ENCODE peak calls at places on chromosome 15, in five cellular contexts. T is IMR-90; S is cardiac muscle cell; U is transverse colon; H is CD4-positive, alpha-beta T cell. B is an unnamed sample.

GRCh38 chr15:43105077-43105769 is 615 bp downstream of the UBR1 start:
- DNase-seq in T (peak), S (no peak), U (peak), H (no peak), B (no peak)

GRCh38 chr15:43529141-43529540 is 11.7 kb downstream of the MAP1A start:
- DNase-seq in T (no peak), S (no peak), U (no peak), H (no peak), B (no peak)

GRCh38 chr15:80609512-80609946 is 85.6 kb upstream of the ABHD17C start:
- DNase-seq in T (no peak), S (peak), U (no peak), H (no peak), B (no peak)

GRCh38 chr15:60727260-60727659 is 248.3 kb upstream of the ICE2 start:
- DNase-seq in T (no peak), S (no peak), U (no peak), H (no peak), B (no peak)

GRCh38 chr15:100247228-100248225 is 94.2 kb downstream of the ADAMTS17 start:
- DNase-seq in T (no peak), S (no peak), U (no peak), H (no peak), B (no peak)

GRCh38 chr15:62099171-62099601 is 32.4 kb downstream of the C2CD4A start:
- DNase-seq in T (peak), S (peak), U (no peak), H (no peak), B (no peak)

GRCh38 chr15:90203922-90204321 is 2.8 kb downstream of the SEMA4B start:
- DNase-seq in T (no peak), S (no peak), U (no peak), H (no peak), B (no peak)

GRCh38 chr15:69504352-69505040 is 51.9 kb downstream of the RPLP1 start:
- DNase-seq in T (no peak), S (no peak), U (no peak), H (no peak), B (no peak)

GRCh38 chr15:95624616-95625361 is 705.7 kb upstream of the NR2F2 start:
- DNase-seq in T (no peak), S (no peak), U (no peak), H (no peak), B (no peak)

GRCh38 chr15:86373147-86373546 is 293.5 kb downstream of the AGBL1 start:
- DNase-seq in T (no peak), S (no peak), U (no peak), H (no peak), B (no peak)

GRCh38 chr15:25693321-25694237 is 169.5 kb downstream of the ATP10A start:
- DNase-seq in T (peak), S (peak), U (no peak), H (no peak), B (no peak)

GRCh38 chr15:79310612-79310984 is 314 bp upstream of the TMED3 start:
- DNase-seq in T (peak), S (peak), U (no peak), H (no peak), B (no peak)

GRCh38 chr15:49084285-49084570 is 38.0 kb upstream of the SECISBP2L start:
- DNase-seq in T (no peak), S (no peak), U (no peak), H (no peak), B (no peak)

GRCh38 chr15:60721706-60722105 is 242.8 kb upstream of the ICE2 start:
- DNase-seq in T (peak), S (peak), U (no peak), H (no peak), B (no peak)

GRCh38 chr15:83695246-83695645 is 41.3 kb downstream of the ADAMTSL3 start:
- DNase-seq in T (peak), S (peak), U (no peak), H (no peak), B (no peak)

GRCh38 chr15:48596415-48596814 is 49.1 kb downstream of the FBN1 start:
- DNase-seq in T (no peak), S (peak), U (no peak), H (no peak), B (no peak)

GRCh38 chr15:40567111-40567510 is 2.0 kb upstream of the RPUSD2 start:
- DNase-seq in T (no peak), S (peak), U (no peak), H (no peak), B (no peak)
- TF ChIP-seq CTCF in T (peak), S (peak), U (no peak), H (no peak), B (no peak)

GRCh38 chr15:87961851-87962816 is 294.4 kb downstream of the NTRK3 start:
- DNase-seq in T (no peak), S (no peak), U (no peak), H (no peak), B (no peak)

GRCh38 chr15:87959658-87960057 is 296.9 kb downstream of the NTRK3 start:
- DNase-seq in T (no peak), S (no peak), U (no peak), H (no peak), B (no peak)

GRCh38 chr15:87955284-87955909 is 301.1 kb downstream of the NTRK3 start:
- DNase-seq in T (no peak), S (no peak), U (no peak), H (no peak), B (no peak)

GRCh38 chr15:87954783-87955182 is 301.8 kb downstream of the NTRK3 start:
- DNase-seq in T (no peak), S (no peak), U (no peak), H (no peak), B (no peak)

DNA sequence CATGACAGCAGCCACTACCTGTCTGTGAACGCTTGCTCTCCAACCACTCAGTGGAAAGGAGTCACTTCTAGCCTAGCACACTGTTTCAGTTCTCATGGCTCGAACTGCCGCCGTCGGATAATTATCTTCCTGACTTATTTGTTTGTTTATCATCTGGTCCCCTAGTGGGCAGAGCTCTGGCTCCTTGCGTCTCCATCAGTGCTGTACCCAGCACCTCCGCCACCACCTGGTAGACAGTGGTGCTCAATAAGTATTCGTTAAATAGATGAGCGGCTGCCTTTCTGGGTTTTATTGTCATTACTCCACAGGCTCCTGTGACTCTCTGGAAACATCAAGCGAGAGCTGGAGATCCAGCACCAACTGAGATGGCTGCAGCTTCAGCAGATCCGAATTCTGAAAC is 297.5 kb downstream of the NTRK3 start:
- DNase-seq in T (no peak), S (no peak), U (no peak), H (no peak), B (no peak)
- TF ChIP-seq CTCF in T (peak), S (no peak), U (no peak), H (no peak), B (no peak)

DNA sequence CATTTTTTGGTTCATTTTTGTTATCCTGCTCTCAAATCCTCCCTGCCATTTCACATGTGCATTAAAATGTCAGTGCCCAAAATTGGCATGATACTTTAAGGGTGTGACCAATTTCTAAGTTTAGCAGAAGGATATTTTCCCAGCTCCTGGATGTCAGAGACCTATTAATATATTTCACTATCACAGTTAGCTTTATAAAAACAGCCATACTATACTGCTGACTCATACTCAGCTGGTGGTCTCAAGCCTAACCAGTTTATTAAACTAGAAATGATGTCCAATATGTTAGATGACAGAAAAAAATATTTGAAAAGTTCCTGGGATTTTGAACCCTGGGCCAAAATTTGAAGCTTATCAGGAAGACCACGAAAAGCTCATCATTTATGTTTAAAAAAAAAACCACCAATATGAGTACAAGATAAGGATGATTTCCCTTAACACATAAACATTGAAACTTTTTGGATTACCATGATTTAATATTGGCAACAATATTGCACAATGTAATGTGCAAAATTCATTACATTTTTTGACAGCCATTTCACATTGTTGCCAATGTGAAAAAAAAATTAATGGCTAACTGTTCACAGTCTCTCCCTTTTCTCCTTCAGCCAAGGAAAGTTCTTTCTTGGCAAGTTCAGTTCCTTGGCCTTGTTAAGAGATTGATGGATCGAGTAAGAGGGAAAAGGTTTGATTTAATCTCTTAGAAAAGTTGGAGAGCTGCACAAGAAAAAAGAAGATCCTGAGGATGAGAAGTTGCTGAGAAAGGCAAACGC is 61.0 kb upstream of the ZNF280D start:
- DNase-seq in T (peak), S (peak), U (no peak), H (no peak), B (no peak)
- TF ChIP-seq CTCF in T (no peak), S (no peak), U (no peak), H (no peak), B (no peak)

GRCh38 chr15:28897861-28898608 is 12.3 kb downstream of the APBA2 start:
- DNase-seq in T (no peak), S (no peak), U (no peak), H (no peak), B (no peak)

GRCh38 chr15:28896944-28897343 is 11.2 kb downstream of the APBA2 start:
- DNase-seq in T (peak), S (peak), U (no peak), H (no peak), B (no peak)

GRCh38 chr15:28900892-28901586 is 15.3 kb downstream of the APBA2 start:
- DNase-seq in T (no peak), S (no peak), U (no peak), H (no peak), B (no peak)

GRCh38 chr15:28900041-28900891 is 14.5 kb downstream of the APBA2 start:
- DNase-seq in T (no peak), S (no peak), U (no peak), H (no peak), B (no peak)

GRCh38 chr15:28899061-28899738 is 13.4 kb downstream of the APBA2 start:
- DNase-seq in T (no peak), S (no peak), U (no peak), H (no peak), B (no peak)
- TF ChIP-seq CTCF in T (no peak), S (no peak), U (no peak), H (no peak), B (no peak)

DNA sequence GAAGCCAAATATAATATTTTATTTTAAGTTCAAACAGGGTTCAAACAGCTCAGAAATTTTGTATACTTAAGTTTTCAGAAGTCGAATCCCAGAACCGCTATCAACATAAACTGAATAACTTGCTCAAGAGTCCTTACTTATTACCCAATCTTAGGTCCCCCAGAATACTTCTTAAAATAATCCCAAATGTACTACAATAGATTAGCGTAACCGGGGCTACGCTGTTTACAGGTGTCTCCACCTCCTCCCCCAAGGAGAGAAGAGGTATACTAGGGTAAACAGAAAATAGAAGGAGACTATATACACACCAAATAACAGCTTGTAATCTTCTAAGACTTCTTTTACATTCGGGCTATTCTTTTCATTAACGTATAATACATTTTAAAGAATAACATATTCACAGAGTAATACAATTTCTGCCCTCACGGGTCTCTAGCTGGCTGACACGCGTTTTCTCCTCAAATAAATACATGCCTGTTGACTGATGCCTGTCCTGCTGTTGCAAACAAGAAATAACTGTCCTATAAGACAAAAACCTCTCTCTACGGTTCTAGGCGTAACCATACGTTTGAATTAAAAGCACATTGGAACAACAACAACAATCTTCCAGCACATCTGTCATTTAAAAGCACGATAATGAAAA is 1.3 kb downstream of the DENND4A start:
- DNase-seq in T (peak), S (peak), U (no peak), H (no peak), B (no peak)
- TF ChIP-seq CTCF in T (no peak), S (no peak), U (no peak), H (no peak), B (no peak)

DNA sequence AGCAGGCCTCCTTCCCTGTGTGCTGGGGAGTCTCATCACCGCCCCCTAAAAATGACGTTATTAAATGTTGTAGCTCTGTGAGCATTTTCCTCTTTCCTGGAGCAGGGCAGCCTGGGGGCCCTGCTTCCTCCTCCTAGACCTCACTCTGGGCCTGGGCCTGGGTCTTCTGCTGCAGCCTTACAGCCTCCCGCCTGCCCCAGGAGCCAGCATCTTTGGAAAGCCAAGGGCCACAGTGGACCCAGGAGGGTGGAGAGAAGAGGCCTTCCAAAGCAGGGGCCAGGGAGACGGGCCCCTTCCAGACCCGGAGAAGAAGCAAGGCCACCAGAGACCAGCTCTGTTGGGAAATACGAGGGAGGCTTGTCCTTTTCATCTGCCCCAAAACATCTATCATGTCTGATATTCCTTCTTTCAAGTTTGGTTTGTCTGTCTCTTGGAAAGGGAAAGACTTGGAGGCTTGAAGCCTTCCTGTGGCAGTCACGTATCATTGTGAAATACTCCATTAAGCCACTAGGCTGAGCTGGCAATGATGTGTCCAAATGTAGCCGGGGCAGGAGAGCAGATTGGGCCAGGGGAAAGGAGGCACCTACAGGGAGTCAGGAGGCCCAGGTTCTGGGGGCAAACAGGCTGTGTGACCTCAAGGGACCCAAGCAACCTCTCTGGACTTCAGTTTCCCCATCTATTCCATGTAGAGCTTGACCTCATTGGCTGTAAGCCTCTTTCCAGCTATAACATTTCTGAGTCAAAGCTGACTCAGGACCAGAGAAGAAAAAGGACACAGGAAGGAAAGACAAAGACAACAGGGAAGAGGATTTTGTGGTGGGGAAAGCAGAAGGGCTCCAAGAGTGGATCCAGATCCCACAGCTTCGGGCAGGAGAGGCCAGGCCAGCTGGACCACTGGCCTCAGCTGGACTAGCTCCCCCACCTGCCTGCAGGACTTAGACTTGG is 31.1 kb downstream of the CYP11A1 start:
- DNase-seq in T (peak), S (peak), U (no peak), H (no peak), B (no peak)
- TF ChIP-seq CTCF in T (no peak), S (peak), U (no peak), H (no peak), B (no peak)

B was measured in mesothelial cell of epicardium.